ENCODE peak calls at places on chromosome 11, in six cellular contexts. One of them, this sample, is unnamed.

GRCh38 chr11:59556115-59556882 is 45.0 kb downstream of the OR4D9 start:
- DNase-seq in HS-5: peak; percentile 87
- DNase-seq in cerebellar cortex: peak; percentile 86
- DNase-seq in glutamatergic neuron: peak; percentile 68
- DNase-seq in fibroblast of lung: peak; percentile 89
- DNase-seq in heart right ventricle: peak; percentile 54
- DNase-seq in this sample: no peak

GRCh38 chr11:120929090-120929489 is 94.8 kb upstream of the TBCEL start:
- DNase-seq in HS-5: no peak
- DNase-seq in cerebellar cortex: no peak
- DNase-seq in glutamatergic neuron: no peak
- DNase-seq in fibroblast of lung: no peak
- DNase-seq in heart right ventricle: no peak
- DNase-seq in this sample: no peak

GRCh38 chr11:19988598-19988997 is 171.7 kb downstream of the DBX1 start:
- DNase-seq in HS-5: peak; percentile 30
- DNase-seq in cerebellar cortex: peak; percentile 92
- DNase-seq in glutamatergic neuron: no peak
- DNase-seq in fibroblast of lung: peak; percentile 83
- DNase-seq in heart right ventricle: peak; percentile 18
- DNase-seq in this sample: no peak

GRCh38 chr11:13944801-13945505 is 17.6 kb upstream of the SPON1 start:
- DNase-seq in HS-5: no peak
- DNase-seq in cerebellar cortex: no peak
- DNase-seq in glutamatergic neuron: no peak
- DNase-seq in fibroblast of lung: no peak
- DNase-seq in heart right ventricle: no peak
- DNase-seq in this sample: no peak

GRCh38 chr11:1780700-1781592 is 17.2 kb upstream of the CTSD start:
- DNase-seq in HS-5: no peak
- DNase-seq in cerebellar cortex: no peak
- DNase-seq in glutamatergic neuron: peak; percentile 20
- DNase-seq in fibroblast of lung: no peak
- DNase-seq in heart right ventricle: no peak
- DNase-seq in this sample: no peak

GRCh38 chr11:111541209-111542061 is 915 bp downstream of the LAYN start:
- DNase-seq in HS-5: no peak
- DNase-seq in cerebellar cortex: no peak
- DNase-seq in glutamatergic neuron: peak; percentile 32
- DNase-seq in fibroblast of lung: peak; percentile 51
- DNase-seq in heart right ventricle: peak; percentile 73
- DNase-seq in this sample: no peak

GRCh38 chr11:65639623-65640482 is 2.0 kb downstream of the SIPA1 start:
- DNase-seq in HS-5: no peak
- DNase-seq in cerebellar cortex: no peak
- DNase-seq in glutamatergic neuron: no peak
- DNase-seq in fibroblast of lung: no peak
- DNase-seq in heart right ventricle: peak; percentile 58
- DNase-seq in this sample: peak; percentile 86

GRCh38 chr11:117313828-117314768 is 2.0 kb downstream of the BACE1 start:
- DNase-seq in HS-5: no peak
- DNase-seq in cerebellar cortex: no peak
- DNase-seq in glutamatergic neuron: no peak
- DNase-seq in fibroblast of lung: no peak
- DNase-seq in heart right ventricle: no peak
- DNase-seq in this sample: peak; percentile 9

GRCh38 chr11:11978792-11979486 is 29.5 kb downstream of the DKK3 start:
- DNase-seq in HS-5: no peak
- DNase-seq in cerebellar cortex: peak; percentile 65
- DNase-seq in glutamatergic neuron: peak; percentile 86
- DNase-seq in fibroblast of lung: peak; percentile 71
- DNase-seq in heart right ventricle: peak; percentile 90
- DNase-seq in this sample: no peak

GRCh38 chr11:122733301-122733686 is 77.8 kb downstream of the UBASH3B start:
- DNase-seq in HS-5: no peak
- DNase-seq in cerebellar cortex: no peak
- DNase-seq in glutamatergic neuron: no peak
- DNase-seq in fibroblast of lung: peak; percentile 90
- DNase-seq in heart right ventricle: peak; percentile 59
- DNase-seq in this sample: no peak

GRCh38 chr11:110125632-110126031 is 32.4 kb downstream of the ZC3H12C start:
- DNase-seq in HS-5: no peak
- DNase-seq in cerebellar cortex: no peak
- DNase-seq in glutamatergic neuron: no peak
- DNase-seq in fibroblast of lung: no peak
- DNase-seq in heart right ventricle: no peak
- DNase-seq in this sample: no peak

GRCh38 chr11:117144477-117145392 is 648 bp downstream of the PAFAH1B2 start:
- DNase-seq in HS-5: no peak
- DNase-seq in cerebellar cortex: peak; percentile 22
- DNase-seq in glutamatergic neuron: peak; percentile 71
- DNase-seq in fibroblast of lung: peak; percentile 73
- DNase-seq in heart right ventricle: peak; percentile 78
- DNase-seq in this sample: peak; percentile 50

GRCh38 chr11:2892215-2893020 is 6.8 kb upstream of the CDKN1C start:
- DNase-seq in HS-5: peak; percentile 28
- DNase-seq in cerebellar cortex: peak; percentile 50
- DNase-seq in glutamatergic neuron: peak; percentile 80
- DNase-seq in fibroblast of lung: peak; percentile 70
- DNase-seq in heart right ventricle: peak; percentile 83
- DNase-seq in this sample: peak; percentile 77

GRCh38 chr11:99687320-99687719 is 666.6 kb downstream of the CNTN5 start:
- DNase-seq in HS-5: no peak
- DNase-seq in cerebellar cortex: no peak
- DNase-seq in glutamatergic neuron: no peak
- DNase-seq in fibroblast of lung: peak; percentile 33
- DNase-seq in heart right ventricle: no peak
- DNase-seq in this sample: no peak

GRCh38 chr11:1225386-1226225 is 2.7 kb downstream of the MUC5B start:
- DNase-seq in HS-5: no peak
- DNase-seq in cerebellar cortex: no peak
- DNase-seq in glutamatergic neuron: peak; percentile 22
- DNase-seq in fibroblast of lung: no peak
- DNase-seq in heart right ventricle: no peak
- DNase-seq in this sample: peak; percentile 42

GRCh38 chr11:86291466-86292262 is 10.4 kb upstream of the HIKESHI start:
- DNase-seq in HS-5: no peak
- DNase-seq in cerebellar cortex: peak; percentile 57
- DNase-seq in glutamatergic neuron: peak; percentile 54
- DNase-seq in fibroblast of lung: peak; percentile 57
- DNase-seq in heart right ventricle: peak; percentile 31
- DNase-seq in this sample: peak; percentile 70

This sample was measured in B cell.